ENCODE peak calls at places on chromosomes 13 and 19, in five cellular contexts. One of them, this sample, is unnamed.
A peak's percentile ranks its signal among the peaks of the same experiment; 100 is the strongest.

GRCh38 chr13:45989607-45990006 is 62.9 kb downstream of the ZC3H13 start:
- DNase-seq in foreskin fibroblast: peak; percentile 86
- DNase-seq in HT1080: no peak
- DNase-seq in GOT3: no peak
- DNase-seq in CD4-positive, alpha-beta T cell: no peak
- DNase-seq in this sample: no peak

GRCh38 chr13:24261566-24261965 is 47.8 kb upstream of the C1QTNF9 start:
- DNase-seq in foreskin fibroblast: no peak
- DNase-seq in CD4-positive, alpha-beta T cell: peak; percentile 44
- DNase-seq in HT1080: no peak
- DNase-seq in GOT3: no peak
- DNase-seq in this sample: no peak

GRCh38 chr13:110574161-110574560 is 12.6 kb upstream of the RAB20 start:
- DNase-seq in HT1080: no peak
- DNase-seq in foreskin fibroblast: no peak
- DNase-seq in CD4-positive, alpha-beta T cell: no peak
- DNase-seq in GOT3: no peak
- DNase-seq in this sample: no peak

GRCh38 chr19:39997595-39998216 is 846 bp downstream of the ZNF546 start:
- DNase-seq in HT1080: no peak
- DNase-seq in CD4-positive, alpha-beta T cell: peak; percentile 19
- DNase-seq in GOT3: no peak
- DNase-seq in foreskin fibroblast: peak; percentile 80
- DNase-seq in this sample: no peak

GRCh38 chr19:18610556-18611326 is 1.9 kb upstream of the TMEM59L start:
- DNase-seq in CD4-positive, alpha-beta T cell: no peak
- DNase-seq in HT1080: no peak
- DNase-seq in GOT3: no peak
- DNase-seq in foreskin fibroblast: no peak
- DNase-seq in this sample: no peak

GRCh38 chr13:105937451-105937850 is 598.0 kb downstream of the EFNB2 start:
- DNase-seq in GOT3: no peak
- DNase-seq in CD4-positive, alpha-beta T cell: no peak
- DNase-seq in foreskin fibroblast: peak; percentile 84
- DNase-seq in HT1080: no peak
- DNase-seq in this sample: peak; percentile 13

GRCh38 chr13:114219406-114219805 is 15.3 kb upstream of the CDC16 start:
- DNase-seq in CD4-positive, alpha-beta T cell: no peak
- DNase-seq in foreskin fibroblast: no peak
- DNase-seq in HT1080: no peak
- DNase-seq in GOT3: no peak
- DNase-seq in this sample: no peak

GRCh38 chr19:19356500-19356899 is 35.9 kb downstream of the MAU2 start:
- DNase-seq in HT1080: no peak
- DNase-seq in foreskin fibroblast: no peak
- DNase-seq in GOT3: no peak
- DNase-seq in CD4-positive, alpha-beta T cell: no peak
- DNase-seq in this sample: no peak

GRCh38 chr13:95292622-95293021 is 8.6 kb downstream of the ABCC4 start:
- DNase-seq in CD4-positive, alpha-beta T cell: no peak
- DNase-seq in foreskin fibroblast: no peak
- DNase-seq in HT1080: no peak
- DNase-seq in GOT3: no peak
- DNase-seq in this sample: no peak

GRCh38 chr13:34647379-34647778 is 294.7 kb upstream of the NBEA start:
- DNase-seq in HT1080: no peak
- DNase-seq in GOT3: no peak
- DNase-seq in foreskin fibroblast: no peak
- DNase-seq in CD4-positive, alpha-beta T cell: no peak
- DNase-seq in this sample: peak; percentile 73

GRCh38 chr19:16180611-16181010 is 4.6 kb upstream of the FAM32A start:
- DNase-seq in CD4-positive, alpha-beta T cell: no peak
- DNase-seq in HT1080: peak; percentile 71
- DNase-seq in GOT3: no peak
- DNase-seq in foreskin fibroblast: peak; percentile 89
- DNase-seq in this sample: peak; percentile 71

GRCh38 chr19:9128171-9128570 is 1.4 kb upstream of the OR7G3 start:
- DNase-seq in HT1080: peak; percentile 84
- DNase-seq in CD4-positive, alpha-beta T cell: no peak
- DNase-seq in GOT3: no peak
- DNase-seq in foreskin fibroblast: peak; percentile 10
- DNase-seq in this sample: peak; percentile 97

GRCh38 chr19:14440049-14440448 is 6.9 kb downstream of the PKN1 start:
- DNase-seq in GOT3: no peak
- DNase-seq in HT1080: no peak
- DNase-seq in foreskin fibroblast: peak; percentile 52
- DNase-seq in CD4-positive, alpha-beta T cell: peak; percentile 70
- DNase-seq in this sample: no peak

GRCh38 chr19:56112313-56112709 is 8.8 kb downstream of the ZNF787 start:
- DNase-seq in foreskin fibroblast: no peak
- DNase-seq in GOT3: no peak
- DNase-seq in HT1080: no peak
- DNase-seq in CD4-positive, alpha-beta T cell: no peak
- DNase-seq in this sample: no peak

GRCh38 chr13:69857188-69857821 is 250.3 kb upstream of the ATXN8OS start:
- DNase-seq in GOT3: no peak
- DNase-seq in foreskin fibroblast: peak; percentile 2
- DNase-seq in CD4-positive, alpha-beta T cell: no peak
- DNase-seq in HT1080: peak; percentile 53
- DNase-seq in this sample: peak; percentile 66

GRCh38 chr13:73000027-73000674 is 58.7 kb upstream of the KLF5 start:
- DNase-seq in HT1080: peak; percentile 40
- DNase-seq in foreskin fibroblast: no peak
- DNase-seq in GOT3: no peak
- DNase-seq in CD4-positive, alpha-beta T cell: no peak
- DNase-seq in this sample: peak; percentile 19

GRCh38 chr19:2428027-2428690 is 773 bp upstream of the TIMM13 start:
- DNase-seq in HT1080: no peak
- DNase-seq in CD4-positive, alpha-beta T cell: no peak
- DNase-seq in foreskin fibroblast: peak; percentile 69
- DNase-seq in GOT3: no peak
- DNase-seq in this sample: no peak

GRCh38 chr19:55253264-55253663 is 5.6 kb downstream of the PPP6R1 start:
- DNase-seq in GOT3: no peak
- DNase-seq in HT1080: no peak
- DNase-seq in CD4-positive, alpha-beta T cell: no peak
- DNase-seq in foreskin fibroblast: no peak
- DNase-seq in this sample: no peak

GRCh38 chr19:32671883-32672282 is 3.1 kb downstream of the ANKRD27 start:
- DNase-seq in CD4-positive, alpha-beta T cell: no peak
- DNase-seq in HT1080: no peak
- DNase-seq in GOT3: no peak
- DNase-seq in foreskin fibroblast: no peak
- DNase-seq in this sample: no peak

GRCh38 chr19:57708641-57709354 is at the start of gene ZNF154:
- DNase-seq in GOT3: no peak
- DNase-seq in foreskin fibroblast: peak; percentile 84
- DNase-seq in HT1080: no peak
- DNase-seq in CD4-positive, alpha-beta T cell: peak; percentile 64
- DNase-seq in this sample: no peak

GRCh38 chr13:113915012-113915763 is 51.3 kb upstream of the GAS6 start:
- DNase-seq in HT1080: no peak
- DNase-seq in foreskin fibroblast: no peak
- DNase-seq in GOT3: no peak
- DNase-seq in CD4-positive, alpha-beta T cell: no peak
- DNase-seq in this sample: no peak

GRCh38 chr13:113183450-113184129 is 24.9 kb downstream of the PCID2 start:
- DNase-seq in HT1080: no peak
- DNase-seq in foreskin fibroblast: no peak
- DNase-seq in GOT3: no peak
- DNase-seq in CD4-positive, alpha-beta T cell: no peak
- DNase-seq in this sample: no peak

GRCh38 chr13:30752201-30752797 is 17.0 kb downstream of the ALOX5AP start:
- DNase-seq in GOT3: no peak
- DNase-seq in HT1080: no peak
- DNase-seq in CD4-positive, alpha-beta T cell: no peak
- DNase-seq in foreskin fibroblast: peak; percentile 52
- DNase-seq in this sample: no peak

GRCh38 chr13:95120650-95121049 is 180.6 kb downstream of the ABCC4 start:
- DNase-seq in HT1080: no peak
- DNase-seq in CD4-positive, alpha-beta T cell: no peak
- DNase-seq in foreskin fibroblast: no peak
- DNase-seq in GOT3: no peak
- DNase-seq in this sample: no peak

GRCh38 chr19:42323852-42324654 is 1.4 kb upstream of the MEGF8 start:
- DNase-seq in CD4-positive, alpha-beta T cell: no peak
- DNase-seq in GOT3: no peak
- DNase-seq in HT1080: no peak
- DNase-seq in foreskin fibroblast: peak; percentile 42
- DNase-seq in this sample: no peak

GRCh38 chr13:41589434-41589833 is 132.1 kb downstream of the RGCC start:
- DNase-seq in foreskin fibroblast: no peak
- DNase-seq in HT1080: no peak
- DNase-seq in GOT3: no peak
- DNase-seq in CD4-positive, alpha-beta T cell: no peak
- DNase-seq in this sample: no peak

GRCh38 chr19:56477429-56478338 is 539 bp upstream of the ZNF667 start:
- DNase-seq in CD4-positive, alpha-beta T cell: peak; percentile 67
- DNase-seq in GOT3: no peak
- DNase-seq in foreskin fibroblast: peak; percentile 98
- DNase-seq in HT1080: peak; percentile 1
- DNase-seq in this sample: peak; percentile 86

GRCh38 chr13:102039264-102039663 is 362.6 kb downstream of the FGF14 start:
- DNase-seq in GOT3: no peak
- DNase-seq in foreskin fibroblast: no peak
- DNase-seq in CD4-positive, alpha-beta T cell: no peak
- DNase-seq in HT1080: no peak
- DNase-seq in this sample: no peak

GRCh38 chr13:40987606-40988280 is 31.4 kb downstream of the ELF1 start:
- DNase-seq in foreskin fibroblast: no peak
- DNase-seq in HT1080: no peak
- DNase-seq in GOT3: no peak
- DNase-seq in CD4-positive, alpha-beta T cell: no peak
- DNase-seq in this sample: no peak

GRCh38 chr19:5403968-5404640 is 51.1 kb upstream of the ZNRF4 start:
- DNase-seq in foreskin fibroblast: peak; percentile 91
- DNase-seq in CD4-positive, alpha-beta T cell: peak; percentile 38
- DNase-seq in GOT3: peak; percentile 49
- DNase-seq in HT1080: peak; percentile 48
- DNase-seq in this sample: peak; percentile 97

GRCh38 chr13:98794498-98794897 is 42.0 kb upstream of the SLC15A1 start:
- DNase-seq in HT1080: no peak
- DNase-seq in GOT3: no peak
- DNase-seq in foreskin fibroblast: no peak
- DNase-seq in CD4-positive, alpha-beta T cell: no peak
- DNase-seq in this sample: no peak

GRCh38 chr13:57629821-57630235 is 1.7 kb upstream of the PCDH17 start:
- DNase-seq in foreskin fibroblast: peak; percentile 62
- DNase-seq in HT1080: no peak
- DNase-seq in CD4-positive, alpha-beta T cell: no peak
- DNase-seq in GOT3: peak; percentile 23
- DNase-seq in this sample: peak; percentile 23